ENCODE peak calls at places on chromosomes 16 and 17, in eight cellular contexts. L is endothelial cell, X is AG04449, P is Caco-2, G is tibial nerve, B is AG09319, H is body of pancreas, O is spleen. S is an unnamed sample.

GRCh38 chr16:676565-677297 is 1.3 kb downstream of the RHBDL1 start:
- DNase-seq in L (no peak), X (no peak), P (no peak), G (no peak), B (no peak), H (no peak), O (no peak), S (no peak)

GRCh38 chr16:73418051-73418450 is 370.1 kb upstream of the ZFHX3 start:
- DNase-seq in L (no peak), X (no peak), P (no peak), G (no peak), B (no peak), H (no peak), O (no peak), S (no peak)

GRCh38 chr16:20566864-20567263 is 9.3 kb downstream of the ACSM2B start:
- DNase-seq in L (no peak), X (no peak), P (no peak), G (no peak), B (no peak), H (no peak), O (no peak), S (no peak)

GRCh38 chr16:14600164-14600563 is 29.9 kb downstream of the PARN start:
- DNase-seq in L (no peak), X (no peak), P (peak; percentile 13), G (peak; percentile 34), B (peak; percentile 2), H (no peak), O (no peak), S (no peak)

GRCh38 chr17:75688209-75688771 is 21.2 kb downstream of the SAP30BP start:
- DNase-seq in L (no peak), X (no peak), P (no peak), G (no peak), B (no peak), H (no peak), O (peak; percentile 71), S (no peak)

GRCh38 chr16:53745126-53745525 is 41.2 kb downstream of the FTO start:
- DNase-seq in L (no peak), X (no peak), P (no peak), G (no peak), B (no peak), H (peak; percentile 18), O (no peak), S (no peak)

GRCh38 chr17:66538776-66539175 is 236.4 kb downstream of the PRKCA start:
- DNase-seq in L (no peak), X (no peak), P (no peak), G (no peak), B (no peak), H (no peak), O (no peak), S (no peak)

GRCh38 chr17:78486228-78486802 is 90.9 kb downstream of the DNAH17 start:
- DNase-seq in L (no peak), X (no peak), P (no peak), G (no peak), B (no peak), H (no peak), O (no peak), S (no peak)

GRCh38 chr16:53787423-53787822 is 83.5 kb downstream of the FTO start:
- DNase-seq in L (no peak), X (no peak), P (no peak), G (no peak), B (no peak), H (no peak), O (no peak), S (no peak)

GRCh38 chr16:4682616-4683254 is 10.6 kb upstream of the NUDT16L1 start:
- DNase-seq in L (peak; percentile 65), X (no peak), P (peak; percentile 59), G (no peak), B (no peak), H (peak; percentile 42), O (peak; percentile 87), S (no peak)
- TF ChIP-seq CTCF in L (peak; percentile 63), X (peak; percentile 19), P (no peak), G (peak; percentile 18), B (peak; percentile 8), H (no peak), O (peak; percentile 48), S (no peak)

GRCh38 chr17:81481011-81481799 is 31.4 kb downstream of the ACTG1 start:
- DNase-seq in L (peak; percentile 66), X (no peak), P (no peak), G (peak; percentile 53), B (no peak), H (peak; percentile 62), O (no peak), S (peak; percentile 73)
- TF ChIP-seq CTCF in L (no peak), X (no peak), P (no peak), G (no peak), B (no peak), H (no peak), O (no peak), S (no peak)

DNA sequence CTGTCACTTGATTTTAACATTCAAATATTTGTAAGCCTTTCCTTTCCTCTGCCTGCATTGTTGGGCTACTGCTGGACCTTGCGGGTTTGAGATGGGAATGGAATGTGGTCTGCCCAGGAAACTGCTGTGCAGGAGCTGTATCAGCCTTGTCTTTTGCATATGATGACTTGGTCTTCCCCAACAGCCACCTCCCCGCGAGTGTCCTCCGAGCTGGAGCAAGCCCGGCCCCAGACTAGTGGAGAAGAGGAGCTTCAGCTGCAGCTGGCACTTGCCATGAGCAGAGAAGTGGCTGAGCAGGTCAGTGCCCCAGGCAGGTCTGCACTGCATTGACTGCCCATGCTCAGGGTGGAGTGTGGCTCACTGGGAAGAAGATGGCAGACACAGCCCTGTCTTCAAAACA is 52.8 kb downstream of the B9D1 start:
- DNase-seq in L (no peak), X (no peak), P (no peak), G (no peak), B (no peak), H (no peak), O (peak; percentile 74), S (no peak)
- TF ChIP-seq CTCF in L (no peak), X (no peak), P (no peak), G (no peak), B (no peak), H (no peak), O (no peak), S (no peak)

DNA sequence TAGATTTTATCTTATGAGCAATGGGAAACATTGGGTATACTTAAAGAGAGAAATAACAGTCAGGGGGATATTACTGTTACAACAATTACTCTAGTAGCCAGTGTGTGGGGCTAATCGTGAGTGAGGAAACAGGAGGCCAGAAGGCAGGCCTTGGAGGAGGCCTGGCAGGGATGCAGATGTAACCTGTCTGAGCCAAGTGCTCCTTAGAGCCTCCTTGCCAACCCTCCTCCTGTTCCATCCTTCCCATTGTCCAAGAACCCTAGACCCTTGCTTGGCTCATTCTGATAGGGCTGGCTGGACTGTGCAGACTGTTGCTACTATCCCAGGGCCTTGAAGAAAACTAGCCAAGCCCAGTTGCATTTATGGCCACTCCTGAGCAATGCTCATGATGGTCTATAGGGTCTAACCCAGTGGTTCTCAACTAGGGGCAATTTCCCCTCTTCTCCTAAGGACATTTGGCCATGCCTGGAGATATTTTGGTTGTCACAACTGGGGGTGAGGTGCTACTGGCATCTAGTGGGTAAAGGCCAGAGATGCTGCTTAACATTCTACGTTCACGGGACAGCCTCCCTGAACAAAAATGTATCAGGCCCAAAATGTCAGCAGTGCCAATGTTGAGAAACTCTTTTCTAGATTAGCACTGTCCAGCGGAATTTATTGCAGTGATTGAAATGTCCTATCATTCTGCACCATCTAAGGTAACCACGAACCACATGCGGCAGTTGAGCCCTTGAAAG is 24.4 kb upstream of the WSCD1 start:
- DNase-seq in L (no peak), X (no peak), P (no peak), G (no peak), B (no peak), H (no peak), O (peak; percentile 15), S (no peak)
- TF ChIP-seq CTCF in L (no peak), X (no peak), P (no peak), G (no peak), B (no peak), H (no peak), O (no peak), S (no peak)

DNA sequence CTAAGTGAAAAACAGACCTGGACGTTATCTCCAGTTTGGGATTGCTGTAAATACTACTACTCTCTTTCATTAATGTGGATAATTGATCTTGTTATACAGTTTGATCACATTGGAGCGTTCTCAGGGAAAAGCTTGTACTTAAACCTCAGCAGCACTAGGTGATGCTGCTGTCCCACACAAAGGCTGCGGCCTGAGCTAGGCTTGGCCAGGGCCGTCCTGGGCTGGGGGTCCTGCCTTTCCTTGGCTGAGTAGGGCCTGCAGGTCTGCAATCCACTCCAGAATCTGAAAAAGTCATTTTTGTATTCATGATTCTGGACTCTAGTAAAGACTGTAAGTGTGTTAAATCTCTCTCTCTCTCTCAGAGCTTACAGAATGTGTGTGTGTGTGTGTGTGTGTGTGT is 23.7 kb upstream of the PMFBP1 start:
- DNase-seq in L (peak; percentile 26), X (no peak), P (peak; percentile 29), G (no peak), B (no peak), H (no peak), O (no peak), S (no peak)
- TF ChIP-seq CTCF in L (no peak), X (peak; percentile 15), P (no peak), G (no peak), B (no peak), H (no peak), O (no peak), S (no peak)

GRCh38 chr16:55497558-55497957 is 11.3 kb upstream of the LPCAT2 start:
- DNase-seq in L (no peak), X (no peak), P (no peak), G (no peak), B (no peak), H (no peak), O (no peak), S (no peak)

GRCh38 chr16:55496509-55497145 is 12.2 kb upstream of the LPCAT2 start:
- DNase-seq in L (no peak), X (no peak), P (no peak), G (peak; percentile 4), B (no peak), H (no peak), O (no peak), S (no peak)

GRCh38 chr16:55492756-55493380 is 13.9 kb downstream of the MMP2 start:
- DNase-seq in L (no peak), X (no peak), P (no peak), G (peak; percentile 20), B (no peak), H (no peak), O (no peak), S (peak; percentile 55)

GRCh38 chr16:55495616-55496289 is 13.1 kb upstream of the LPCAT2 start:
- DNase-seq in L (no peak), X (peak; percentile 80), P (no peak), G (peak; percentile 6), B (peak; percentile 76), H (no peak), O (no peak), S (no peak)

GRCh38 chr16:55494994-55495421 is 13.9 kb upstream of the LPCAT2 start:
- DNase-seq in L (no peak), X (peak; percentile 98), P (peak; percentile 56), G (peak; percentile 81), B (peak; percentile 81), H (peak; percentile 56), O (no peak), S (peak; percentile 62)
- TF ChIP-seq CTCF in L (no peak), X (peak; percentile 29), P (no peak), G (peak; percentile 78), B (peak; percentile 40), H (no peak), O (no peak), S (peak; percentile 64)

S was measured in right atrium auricular region.